ENCODE peak calls at places on chromosomes 16 and 17, in six cellular contexts. One of them, this sample, is unnamed.
A peak's percentile ranks its signal among the peaks of the same experiment; 100 is the strongest.

GRCh38 chr17:77535435-77535834 is 394.7 kb downstream of the SEC14L1 start:
- DNase-seq in hepatocyte: peak; percentile 2
- DNase-seq in fibroblast of lung: no peak
- DNase-seq in prostate gland: peak; percentile 33
- DNase-seq in pancreas: peak; percentile 41
- DNase-seq in BE2C: peak; percentile 51
- DNase-seq in this sample: no peak

GRCh38 chr17:63479495-63480184 is 2.8 kb downstream of the ACE start:
- DNase-seq in hepatocyte: no peak
- DNase-seq in fibroblast of lung: no peak
- DNase-seq in prostate gland: no peak
- DNase-seq in pancreas: no peak
- DNase-seq in BE2C: peak; percentile 85
- DNase-seq in this sample: no peak

GRCh38 chr16:50616883-50617629 is 64.1 kb downstream of the SNX20 start:
- DNase-seq in hepatocyte: no peak
- DNase-seq in fibroblast of lung: peak; percentile 17
- DNase-seq in prostate gland: peak; percentile 43
- DNase-seq in pancreas: no peak
- DNase-seq in BE2C: no peak
- DNase-seq in this sample: no peak

GRCh38 chr17:180380-181212 is 854 bp downstream of the DOC2B start:
- DNase-seq in hepatocyte: peak; percentile 34
- DNase-seq in fibroblast of lung: no peak
- DNase-seq in prostate gland: no peak
- DNase-seq in pancreas: peak; percentile 76
- DNase-seq in BE2C: no peak
- DNase-seq in this sample: peak; percentile 49

GRCh38 chr16:4384497-4384896 is 12.8 kb downstream of the VASN start:
- DNase-seq in hepatocyte: peak; percentile 72
- DNase-seq in fibroblast of lung: no peak
- DNase-seq in prostate gland: no peak
- DNase-seq in pancreas: no peak
- DNase-seq in BE2C: peak; percentile 83
- DNase-seq in this sample: no peak

GRCh38 chr16:11597737-11598136 is 11.0 kb upstream of the LITAF start:
- DNase-seq in hepatocyte: peak; percentile 81
- DNase-seq in fibroblast of lung: peak; percentile 53
- DNase-seq in prostate gland: no peak
- DNase-seq in pancreas: peak; percentile 41
- DNase-seq in BE2C: no peak
- DNase-seq in this sample: no peak

GRCh38 chr16:66923247-66923851 is 2.0 kb downstream of the RRAD start:
- DNase-seq in hepatocyte: no peak
- DNase-seq in fibroblast of lung: no peak
- DNase-seq in prostate gland: no peak
- DNase-seq in pancreas: no peak
- DNase-seq in BE2C: peak; percentile 74
- DNase-seq in this sample: peak; percentile 83

GRCh38 chr16:3774819-3775218 is 57.5 kb upstream of the TRAP1 start:
- DNase-seq in hepatocyte: no peak
- DNase-seq in fibroblast of lung: no peak
- DNase-seq in prostate gland: no peak
- DNase-seq in pancreas: no peak
- DNase-seq in BE2C: no peak
- DNase-seq in this sample: no peak

GRCh38 chr17:43536236-43537088 is 9.7 kb downstream of the ETV4 start:
- DNase-seq in hepatocyte: no peak
- DNase-seq in fibroblast of lung: peak; percentile 70
- DNase-seq in prostate gland: no peak
- DNase-seq in pancreas: no peak
- DNase-seq in BE2C: peak; percentile 43
- DNase-seq in this sample: no peak

GRCh38 chr17:29368926-29369325 is 21.2 kb upstream of the TAOK1 start:
- DNase-seq in hepatocyte: no peak
- DNase-seq in fibroblast of lung: no peak
- DNase-seq in prostate gland: no peak
- DNase-seq in pancreas: no peak
- DNase-seq in BE2C: no peak
- DNase-seq in this sample: peak; percentile 35

GRCh38 chr17:7886227-7887037 is 2.2 kb upstream of the CHD3 start:
- DNase-seq in hepatocyte: peak; percentile 64
- DNase-seq in fibroblast of lung: peak; percentile 8
- DNase-seq in prostate gland: peak; percentile 68
- DNase-seq in pancreas: peak; percentile 64
- DNase-seq in BE2C: peak; percentile 20
- DNase-seq in this sample: peak; percentile 51

GRCh38 chr16:78695371-78695770 is 595.9 kb downstream of the WWOX start:
- DNase-seq in hepatocyte: no peak
- DNase-seq in fibroblast of lung: no peak
- DNase-seq in prostate gland: no peak
- DNase-seq in pancreas: no peak
- DNase-seq in BE2C: no peak
- DNase-seq in this sample: no peak

GRCh38 chr17:74123350-74123749 is 80.1 kb upstream of the RPL38 start:
- DNase-seq in hepatocyte: no peak
- DNase-seq in fibroblast of lung: no peak
- DNase-seq in prostate gland: no peak
- DNase-seq in pancreas: no peak
- DNase-seq in BE2C: no peak
- DNase-seq in this sample: no peak

GRCh38 chr17:47999612-48000011 is 28.7 kb downstream of the CDK5RAP3 start:
- DNase-seq in hepatocyte: no peak
- DNase-seq in fibroblast of lung: no peak
- DNase-seq in prostate gland: no peak
- DNase-seq in pancreas: no peak
- DNase-seq in BE2C: no peak
- DNase-seq in this sample: no peak

GRCh38 chr17:40495140-40495539 is 6.3 kb downstream of the TNS4 start:
- DNase-seq in hepatocyte: no peak
- DNase-seq in fibroblast of lung: no peak
- DNase-seq in prostate gland: no peak
- DNase-seq in pancreas: no peak
- DNase-seq in BE2C: no peak
- DNase-seq in this sample: no peak

GRCh38 chr17:40496170-40496569 is 5.3 kb downstream of the TNS4 start:
- DNase-seq in hepatocyte: no peak
- DNase-seq in fibroblast of lung: no peak
- DNase-seq in prostate gland: no peak
- DNase-seq in pancreas: no peak
- DNase-seq in BE2C: no peak
- DNase-seq in this sample: no peak

GRCh38 chr17:40498281-40499084 is 2.9 kb downstream of the TNS4 start:
- DNase-seq in hepatocyte: no peak
- DNase-seq in fibroblast of lung: no peak
- DNase-seq in prostate gland: no peak
- DNase-seq in pancreas: no peak
- DNase-seq in BE2C: no peak
- DNase-seq in this sample: no peak

GRCh38 chr17:40497704-40498103 is 3.7 kb downstream of the TNS4 start:
- DNase-seq in hepatocyte: no peak
- DNase-seq in fibroblast of lung: peak; percentile 46
- DNase-seq in prostate gland: no peak
- DNase-seq in pancreas: no peak
- DNase-seq in BE2C: no peak
- DNase-seq in this sample: no peak

GRCh38 chr17:40496634-40497420 is 4.6 kb downstream of the TNS4 start:
- DNase-seq in hepatocyte: no peak
- DNase-seq in fibroblast of lung: no peak
- DNase-seq in prostate gland: no peak
- DNase-seq in pancreas: no peak
- DNase-seq in BE2C: no peak
- DNase-seq in this sample: no peak
- H3K4me1 ChIP-seq in hepatocyte: peaks cover 11% of the 10 kb centered on the region
- H3K4me1 ChIP-seq in fibroblast of lung: peaks cover 7% of the 10 kb centered on the region
- H3K4me1 ChIP-seq in prostate gland: no peaks in the 10 kb centered on the region
- H3K4me1 ChIP-seq in pancreas: peaks cover 4% of the 10 kb centered on the region
- H3K4me1 ChIP-seq in BE2C: peaks cover 8% of the 10 kb centered on the region
- H3K4me1 ChIP-seq in this sample: no peaks in the 10 kb centered on the region

DNA sequence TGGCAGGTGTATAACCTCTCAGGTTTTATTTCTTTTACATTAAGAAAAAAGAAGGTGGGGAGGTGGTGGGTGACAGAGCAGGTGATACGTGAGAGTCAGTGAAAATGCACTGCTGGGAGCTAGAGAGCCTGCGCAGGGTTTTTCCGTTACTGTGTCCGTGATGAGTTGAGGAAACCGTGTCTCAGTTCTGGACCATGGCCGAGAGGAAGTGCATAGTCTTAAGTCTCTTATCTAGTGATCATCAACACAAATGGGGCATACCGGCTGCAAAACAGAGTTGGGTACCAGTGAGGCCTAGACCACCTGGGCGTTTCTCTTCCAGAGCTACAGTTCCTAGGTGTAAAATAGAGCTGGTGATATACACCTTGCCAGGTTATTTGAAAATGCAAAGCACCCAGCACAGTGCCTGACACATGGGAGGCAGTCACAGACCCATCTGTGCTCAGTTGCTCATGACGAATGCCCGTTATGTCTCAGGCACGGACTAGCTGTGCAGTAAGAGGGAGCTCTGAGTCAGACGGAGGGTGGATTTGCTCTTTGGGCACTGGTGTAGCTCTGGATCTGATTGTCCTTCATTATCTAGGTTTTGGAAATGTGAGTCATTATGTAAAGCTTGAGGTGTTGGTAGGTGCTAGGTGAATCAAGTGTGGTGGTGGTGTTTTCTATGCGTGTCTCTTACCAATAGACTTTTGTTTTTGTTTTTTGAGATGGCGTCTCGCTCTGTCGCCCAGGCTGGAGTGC is 60.9 kb downstream of the RPTOR start:
- DNase-seq in hepatocyte: peak; percentile 60
- DNase-seq in fibroblast of lung: no peak
- DNase-seq in prostate gland: no peak
- DNase-seq in pancreas: no peak
- DNase-seq in BE2C: no peak
- DNase-seq in this sample: no peak
- TF ChIP-seq CTCF in hepatocyte: no peak
- TF ChIP-seq CTCF in fibroblast of lung: no peak
- TF ChIP-seq CTCF in prostate gland: no peak
- TF ChIP-seq CTCF in pancreas: no peak
- TF ChIP-seq CTCF in BE2C: no peak
- TF ChIP-seq CTCF in this sample: no peak

DNA sequence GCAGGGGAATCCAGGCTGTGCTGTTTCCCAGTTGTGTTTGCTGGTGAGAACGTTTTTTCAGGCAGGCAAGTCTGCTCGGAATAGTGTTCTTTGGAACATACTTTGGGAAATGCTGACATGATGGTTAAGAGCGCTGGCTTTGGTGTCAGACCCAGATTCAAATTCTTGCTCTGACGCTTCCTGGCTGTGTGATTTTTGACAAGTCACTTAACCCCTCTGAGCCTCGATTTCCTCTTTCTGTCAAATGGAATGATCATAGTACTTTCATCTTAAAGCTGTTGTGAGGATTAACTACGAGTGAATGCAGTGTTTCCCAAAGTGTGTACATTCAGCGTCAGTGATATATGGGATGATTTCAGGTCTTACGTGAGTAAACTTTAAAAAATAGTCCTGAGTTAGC is 4.8 kb downstream of the FBRS start:
- DNase-seq in hepatocyte: no peak
- DNase-seq in fibroblast of lung: no peak
- DNase-seq in prostate gland: no peak
- DNase-seq in pancreas: no peak
- DNase-seq in BE2C: no peak
- DNase-seq in this sample: no peak
- H3K36me3 ChIP-seq in hepatocyte: no peaks in the 10 kb centered on the region
- H3K36me3 ChIP-seq in fibroblast of lung: peaks cover 46% of the 10 kb centered on the region
- H3K36me3 ChIP-seq in prostate gland: peaks cover 10% of the 10 kb centered on the region
- H3K36me3 ChIP-seq in pancreas: peaks cover 37% of the 10 kb centered on the region
- H3K36me3 ChIP-seq in BE2C: peaks cover 56% of the 10 kb centered on the region
- H3K36me3 ChIP-seq in this sample: peaks cover 28% of the 10 kb centered on the region

DNA sequence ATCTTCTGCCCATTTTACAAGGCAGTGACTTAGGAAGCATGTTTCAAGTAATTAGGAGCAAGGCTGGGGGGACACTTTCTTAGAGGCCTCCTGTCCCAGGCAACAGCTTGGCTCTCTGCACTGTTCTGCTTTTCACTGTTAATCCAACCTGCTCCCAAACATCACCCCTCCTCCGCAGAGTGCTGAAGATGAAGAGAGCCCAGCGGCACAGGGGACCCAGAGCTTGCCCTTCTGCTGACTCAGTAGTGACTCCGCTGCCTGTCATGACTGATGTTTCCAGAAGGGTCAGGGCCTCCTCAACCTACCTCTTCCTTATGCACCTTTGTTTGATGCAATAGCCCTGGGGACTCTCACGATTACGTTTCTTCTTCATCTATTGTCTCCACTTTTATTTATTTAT is 38.9 kb upstream of the NDRG4 start:
- DNase-seq in hepatocyte: no peak
- DNase-seq in fibroblast of lung: no peak
- DNase-seq in prostate gland: no peak
- DNase-seq in pancreas: no peak
- DNase-seq in BE2C: no peak
- DNase-seq in this sample: no peak
- H3K4me1 ChIP-seq in hepatocyte: peaks cover 12% of the 10 kb centered on the region
- H3K4me1 ChIP-seq in fibroblast of lung: no peaks in the 10 kb centered on the region
- H3K4me1 ChIP-seq in prostate gland: peaks cover 6% of the 10 kb centered on the region
- H3K4me1 ChIP-seq in pancreas: peaks cover 4% of the 10 kb centered on the region
- H3K4me1 ChIP-seq in BE2C: peaks cover 8% of the 10 kb centered on the region
- H3K4me1 ChIP-seq in this sample: peaks cover 15% of the 10 kb centered on the region

GRCh38 chr16:67931712-67932461 is at the start of gene CTRL:
- DNase-seq in hepatocyte: no peak
- DNase-seq in fibroblast of lung: no peak
- DNase-seq in prostate gland: no peak
- DNase-seq in pancreas: no peak
- DNase-seq in BE2C: peak; percentile 13
- DNase-seq in this sample: no peak
- TF ChIP-seq CTCF in hepatocyte: no peak
- TF ChIP-seq CTCF in fibroblast of lung: peak; percentile 18
- TF ChIP-seq CTCF in prostate gland: no peak
- TF ChIP-seq CTCF in pancreas: no peak
- TF ChIP-seq CTCF in BE2C: peak; percentile 10
- TF ChIP-seq CTCF in this sample: no peak

GRCh38 chr17:82876602-82877391 is 37.0 kb upstream of the ZNF750 start:
- DNase-seq in hepatocyte: peak; percentile 83
- DNase-seq in fibroblast of lung: peak; percentile 83
- DNase-seq in prostate gland: peak; percentile 84
- DNase-seq in pancreas: peak; percentile 80
- DNase-seq in BE2C: peak; percentile 78
- DNase-seq in this sample: peak; percentile 85

GRCh38 chr17:82878545-82878944 is 38.7 kb upstream of the ZNF750 start:
- DNase-seq in hepatocyte: no peak
- DNase-seq in fibroblast of lung: no peak
- DNase-seq in prostate gland: no peak
- DNase-seq in pancreas: no peak
- DNase-seq in BE2C: no peak
- DNase-seq in this sample: no peak

GRCh38 chr17:82881292-82881823 is 41.5 kb upstream of the ZNF750 start:
- DNase-seq in hepatocyte: no peak
- DNase-seq in fibroblast of lung: no peak
- DNase-seq in prostate gland: no peak
- DNase-seq in pancreas: no peak
- DNase-seq in BE2C: no peak
- DNase-seq in this sample: no peak

GRCh38 chr17:82880620-82881019 is 40.8 kb upstream of the ZNF750 start:
- DNase-seq in hepatocyte: no peak
- DNase-seq in fibroblast of lung: no peak
- DNase-seq in prostate gland: no peak
- DNase-seq in pancreas: peak; percentile 41
- DNase-seq in BE2C: no peak
- DNase-seq in this sample: no peak

GRCh38 chr17:82879241-82879640 is 39.4 kb upstream of the ZNF750 start:
- DNase-seq in hepatocyte: no peak
- DNase-seq in fibroblast of lung: no peak
- DNase-seq in prostate gland: no peak
- DNase-seq in pancreas: peak; percentile 49
- DNase-seq in BE2C: no peak
- DNase-seq in this sample: no peak
- H3K36me3 ChIP-seq in hepatocyte: no peaks in the 10 kb centered on the region
- H3K36me3 ChIP-seq in fibroblast of lung: no peaks in the 10 kb centered on the region
- H3K36me3 ChIP-seq in prostate gland: no peaks in the 10 kb centered on the region
- H3K36me3 ChIP-seq in pancreas: no peaks in the 10 kb centered on the region
- H3K36me3 ChIP-seq in BE2C: no peaks in the 10 kb centered on the region
- H3K36me3 ChIP-seq in this sample: no peaks in the 10 kb centered on the region

GRCh38 chr16:8960788-8961109 is 3.0 kb downstream of the USP7 start:
- DNase-seq in hepatocyte: no peak
- DNase-seq in fibroblast of lung: no peak
- DNase-seq in prostate gland: no peak
- DNase-seq in pancreas: no peak
- DNase-seq in BE2C: no peak
- DNase-seq in this sample: no peak
- H3K4me1 ChIP-seq in hepatocyte: peaks cover 63% of the 10 kb centered on the region
- H3K4me1 ChIP-seq in fibroblast of lung: peaks cover 31% of the 10 kb centered on the region
- H3K4me1 ChIP-seq in prostate gland: peaks cover 20% of the 10 kb centered on the region
- H3K4me1 ChIP-seq in pancreas: peaks cover 43% of the 10 kb centered on the region
- H3K4me1 ChIP-seq in BE2C: peaks cover 36% of the 10 kb centered on the region
- H3K4me1 ChIP-seq in this sample: peaks cover 54% of the 10 kb centered on the region